ENCODE peak calls at places on chromosomes 5 and 9, in six cellular contexts. Y is PC-9, X is GM23248, K is neural progenitor cell, E is fibroblast of lung, S is HCT116. Q is an unnamed sample.

GRCh38 chr5:134445841-134446818 is 34.4 kb upstream of the CDKN2AIPNL start:
- DNase-seq in Y (no peak), X (no peak), K (no peak), E (no peak), S (no peak), Q (no peak)

GRCh38 chr5:137487600-137487999 is 11.5 kb downstream of the SPOCK1 start:
- DNase-seq in Y (no peak), X (peak; percentile 90), K (no peak), E (peak; percentile 96), S (no peak), Q (no peak)

GRCh38 chr5:176806137-176806536 is 4.2 kb upstream of the UNC5A start:
- DNase-seq in Y (no peak), X (peak; percentile 35), K (peak; percentile 78), E (peak; percentile 19), S (no peak), Q (no peak)

GRCh38 chr9:23789529-23790254 is 36.3 kb downstream of the ELAVL2 start:
- DNase-seq in Y (no peak), X (no peak), K (no peak), E (no peak), S (no peak), Q (no peak)

GRCh38 chr5:121378559-121379359 is 472.9 kb upstream of the FTMT start:
- DNase-seq in Y (no peak), X (no peak), K (no peak), E (no peak), S (no peak), Q (no peak)

GRCh38 chr9:124621371-124622328 is 114.5 kb upstream of the NR5A1 start:
- DNase-seq in Y (no peak), X (peak; percentile 76), K (no peak), E (peak; percentile 84), S (no peak), Q (no peak)

GRCh38 chr5:131776451-131776850 is 20.4 kb downstream of the FNIP1 start:
- DNase-seq in Y (no peak), X (peak; percentile 38), K (no peak), E (no peak), S (no peak), Q (no peak)

GRCh38 chr9:114317665-114318357 is 5.1 kb upstream of the ORM1 start:
- DNase-seq in Y (no peak), X (peak; percentile 63), K (no peak), E (peak; percentile 13), S (no peak), Q (no peak)

GRCh38 chr5:113070901-113071300 is 94.3 kb downstream of the DCP2 start:
- DNase-seq in Y (no peak), X (no peak), K (no peak), E (no peak), S (no peak), Q (no peak)

GRCh38 chr9:90979138-90979551 is 177.5 kb downstream of the SYK start:
- DNase-seq in Y (no peak), X (no peak), K (no peak), E (no peak), S (no peak), Q (no peak)

GRCh38 chr5:154356256-154356655 is 89.5 kb upstream of the SAP30L start:
- DNase-seq in Y (peak; percentile 44), X (peak; percentile 69), K (no peak), E (peak; percentile 76), S (no peak), Q (no peak)

GRCh38 chr9:77523891-77524290 is 124.2 kb downstream of the GNA14 start:
- DNase-seq in Y (no peak), X (no peak), K (no peak), E (no peak), S (no peak), Q (no peak)

GRCh38 chr9:94864862-94865435 is 138.4 kb downstream of the AOPEP start:
- DNase-seq in Y (no peak), X (peak; percentile 28), K (no peak), E (no peak), S (no peak), Q (no peak)

GRCh38 chr9:14211564-14211963 is 102.4 kb downstream of the NFIB start:
- DNase-seq in Y (no peak), X (no peak), K (no peak), E (no peak), S (no peak), Q (no peak)

GRCh38 chr5:148179234-148179824 is 11.0 kb downstream of the SPINK14 start:
- DNase-seq in Y (peak; percentile 63), X (peak; percentile 70), K (peak; percentile 67), E (peak; percentile 56), S (peak; percentile 48), Q (peak; percentile 58)

GRCh38 chr5:109656829-109657228 is 32.9 kb upstream of the MAN2A1 start:
- DNase-seq in Y (no peak), X (peak; percentile 97), K (no peak), E (peak; percentile 96), S (no peak), Q (peak; percentile 34)

GRCh38 chr9:88766778-88767503 is 224.3 kb upstream of the S1PR3 start:
- DNase-seq in Y (no peak), X (peak; percentile 87), K (no peak), E (peak; percentile 91), S (no peak), Q (peak; percentile 47)

GRCh38 chr5:92472981-92473566 is 1090.0 kb upstream of the ARRDC3 start:
- DNase-seq in Y (no peak), X (no peak), K (no peak), E (no peak), S (no peak), Q (no peak)

GRCh38 chr5:103177543-103177942 is 57.4 kb downstream of the PPIP5K2 start:
- DNase-seq in Y (no peak), X (no peak), K (no peak), E (no peak), S (no peak), Q (no peak)

GRCh38 chr5:137615171-137615775 is 116.1 kb upstream of the SPOCK1 start:
- DNase-seq in Y (no peak), X (no peak), K (no peak), E (no peak), S (no peak), Q (no peak)

GRCh38 chr9:125399165-125399564 is 137.5 kb downstream of the GAPVD1 start:
- DNase-seq in Y (no peak), X (no peak), K (no peak), E (no peak), S (no peak), Q (peak; percentile 39)

GRCh38 chr9:126672634-126673284 is 59.0 kb downstream of the LMX1B start:
- DNase-seq in Y (peak; percentile 26), X (no peak), K (peak; percentile 62), E (no peak), S (no peak), Q (no peak)

GRCh38 chr5:67204821-67205220 is 8.2 kb upstream of the CD180 start:
- DNase-seq in Y (no peak), X (no peak), K (no peak), E (no peak), S (no peak), Q (no peak)

GRCh38 chr5:93586948-93587918 is 4.2 kb downstream of the NR2F1 start:
- DNase-seq in Y (no peak), X (no peak), K (peak; percentile 63), E (peak; percentile 66), S (no peak), Q (no peak)

GRCh38 chr5:93587919-93588585 is 5.0 kb downstream of the NR2F1 start:
- DNase-seq in Y (no peak), X (no peak), K (peak; percentile 51), E (peak; percentile 60), S (no peak), Q (no peak)

GRCh38 chr5:93589812-93590215 is 6.8 kb downstream of the NR2F1 start:
- DNase-seq in Y (no peak), X (no peak), K (peak; percentile 29), E (peak; percentile 56), S (no peak), Q (no peak)

GRCh38 chr5:93589348-93589662 is 6.3 kb downstream of the NR2F1 start:
- DNase-seq in Y (no peak), X (no peak), K (no peak), E (no peak), S (no peak), Q (no peak)

DNA sequence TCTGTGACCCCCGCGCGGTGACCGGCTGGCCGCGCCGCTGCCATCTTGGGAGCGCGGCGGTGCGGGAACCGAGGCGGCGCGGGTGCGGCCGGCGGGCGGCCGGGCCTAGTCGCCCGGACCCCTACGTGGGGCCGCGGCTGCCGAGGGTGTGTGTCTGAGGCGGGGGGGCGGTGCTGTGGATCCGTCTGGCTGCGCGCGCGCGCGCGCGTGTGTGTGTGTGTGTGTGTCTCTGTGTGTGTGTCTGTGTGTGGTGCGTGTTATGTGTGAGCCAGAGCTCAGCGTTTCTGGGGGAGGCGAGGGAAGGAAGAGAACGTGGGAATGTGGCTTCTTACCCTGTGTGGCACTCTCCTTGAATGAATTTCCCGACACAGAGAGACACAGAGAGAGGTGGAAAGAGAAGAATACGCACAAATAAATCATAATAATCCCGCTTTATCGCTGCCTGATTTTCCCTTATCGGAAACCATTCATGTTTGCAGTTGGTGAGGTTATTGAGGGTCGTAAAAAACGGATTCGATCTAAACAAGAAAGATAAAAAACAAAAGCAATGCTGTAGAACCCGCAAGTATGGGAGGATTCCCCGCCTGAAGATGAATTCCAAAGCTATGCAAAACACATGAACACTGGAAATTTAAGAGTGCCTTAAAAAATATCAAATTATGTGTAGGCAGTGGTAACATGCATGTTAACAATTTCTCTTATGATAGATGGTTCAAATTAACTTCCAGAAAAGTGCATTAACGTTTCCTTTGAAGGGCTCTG is 5.7 kb downstream of the NR2F1 start:
- DNase-seq in Y (no peak), X (no peak), K (peak; percentile 46), E (peak; percentile 70), S (no peak), Q (no peak)
- H3K27ac ChIP-seq in Y (no peak overlapping the region), X (no peak overlapping the region), K (no peak overlapping the region), E (peak overlapping the region; percentile 83), S (peak overlapping the region; percentile 99), Q (no peak overlapping the region)

DNA sequence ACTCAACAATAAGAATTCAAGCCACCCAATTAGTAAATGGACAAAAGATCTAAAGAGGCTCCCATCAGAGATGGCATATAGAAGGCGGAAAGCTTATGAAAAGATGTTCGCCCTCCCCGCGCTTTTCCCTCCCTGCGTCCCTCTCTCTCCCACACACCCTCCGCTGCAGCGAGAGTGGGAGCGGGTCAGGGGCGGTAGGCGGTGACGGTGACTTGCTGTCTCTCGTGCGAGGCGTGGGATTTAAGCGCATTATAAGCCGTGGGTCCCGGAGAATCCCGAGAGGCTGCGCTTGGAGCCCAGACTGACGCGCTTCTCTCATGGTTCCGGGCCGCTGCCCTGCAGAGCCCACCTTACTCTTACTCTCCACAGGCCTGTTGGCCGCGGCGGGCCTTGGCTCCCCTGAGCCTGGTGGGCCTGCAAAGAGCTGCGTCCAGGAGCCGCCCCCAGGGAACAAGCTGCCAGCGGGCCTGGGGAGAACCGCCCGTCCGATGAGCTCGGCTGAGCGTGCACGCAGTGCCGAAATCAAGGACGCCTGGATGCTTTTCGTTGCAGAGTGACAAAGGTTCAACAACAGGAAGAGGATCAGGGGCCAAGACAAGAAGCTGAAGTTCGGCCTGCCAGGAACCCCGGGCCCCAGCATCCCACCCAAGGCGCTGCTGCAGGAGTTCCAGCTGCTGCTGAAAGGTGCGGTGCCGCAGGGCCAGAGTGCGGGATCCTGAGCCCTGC is 42.6 kb upstream of the BICD2 start:
- DNase-seq in Y (no peak), X (no peak), K (peak; percentile 11), E (no peak), S (no peak), Q (no peak)
- TF ChIP-seq EZH2 in Y (no peak), X (peak; percentile 86), K (no peak), E (peak; percentile 90), S (no peak), Q (peak; percentile 77)

GRCh38 chr5:33475706-33476105 is 34.9 kb downstream of the TARS1 start:
- DNase-seq in Y (no peak), X (no peak), K (no peak), E (no peak), S (no peak), Q (no peak)
- H3K27ac ChIP-seq in Y (no peak overlapping the region), X (no peak overlapping the region), K (no peak overlapping the region), E (no peak overlapping the region), S (no peak overlapping the region), Q (no peak overlapping the region)

GRCh38 chr5:150166193-150167162 is at the start of gene CDX1:
- DNase-seq in Y (no peak), X (no peak), K (no peak), E (no peak), S (no peak), Q (no peak)
- TF ChIP-seq EZH2 in Y (no peak), X (no peak), K (peak; percentile 99), E (no peak), S (no peak), Q (no peak)